ENCODE peak calls at places on chromosomes 7 and 10, in seven cellular contexts. One of them, this sample, is unnamed.

GRCh38 chr10:91603931-91604331 is 28.9 kb downstream of the PPP1R3C start:
- DNase-seq in breast epithelium: no peak
- DNase-seq in GM10248: no peak
- DNase-seq in foreskin fibroblast: no peak
- DNase-seq in bronchial epithelial cell: peak
- DNase-seq in H9: no peak
- DNase-seq in HFFc6: no peak
- DNase-seq in this sample: no peak

GRCh38 chr10:125096371-125096770 is 64.0 kb downstream of the CTBP2 start:
- DNase-seq in H9: no peak
- DNase-seq in HFFc6: no peak
- DNase-seq in GM10248: no peak
- DNase-seq in bronchial epithelial cell: peak
- DNase-seq in foreskin fibroblast: no peak
- DNase-seq in breast epithelium: no peak
- DNase-seq in this sample: no peak

GRCh38 chr10:33155720-33156638 is 178.5 kb downstream of the NRP1 start:
- DNase-seq in GM10248: peak
- DNase-seq in foreskin fibroblast: peak
- DNase-seq in HFFc6: peak
- DNase-seq in H9: no peak
- DNase-seq in breast epithelium: no peak
- DNase-seq in bronchial epithelial cell: peak
- DNase-seq in this sample: no peak

GRCh38 chr10:116817178-116817577 is 32.1 kb upstream of the ENO4 start:
- DNase-seq in foreskin fibroblast: no peak
- DNase-seq in H9: no peak
- DNase-seq in bronchial epithelial cell: no peak
- DNase-seq in HFFc6: no peak
- DNase-seq in breast epithelium: no peak
- DNase-seq in GM10248: no peak
- DNase-seq in this sample: no peak

GRCh38 chr10:52499281-52499680 is 185.2 kb downstream of the DKK1 start:
- DNase-seq in foreskin fibroblast: no peak
- DNase-seq in breast epithelium: no peak
- DNase-seq in HFFc6: no peak
- DNase-seq in GM10248: no peak
- DNase-seq in H9: no peak
- DNase-seq in bronchial epithelial cell: no peak
- DNase-seq in this sample: no peak

GRCh38 chr7:149787428-149788299 is 14.3 kb upstream of the ZNF467 start:
- DNase-seq in GM10248: no peak
- DNase-seq in H9: peak
- DNase-seq in breast epithelium: no peak
- DNase-seq in foreskin fibroblast: no peak
- DNase-seq in bronchial epithelial cell: no peak
- DNase-seq in HFFc6: peak
- DNase-seq in this sample: no peak

GRCh38 chr7:80588591-80588990 is 49.9 kb upstream of the CD36 start:
- DNase-seq in bronchial epithelial cell: no peak
- DNase-seq in GM10248: no peak
- DNase-seq in foreskin fibroblast: peak
- DNase-seq in H9: no peak
- DNase-seq in breast epithelium: no peak
- DNase-seq in HFFc6: no peak
- DNase-seq in this sample: no peak

GRCh38 chr7:135678612-135679575 is 16.6 kb downstream of the STMP1 start:
- DNase-seq in bronchial epithelial cell: peak
- DNase-seq in breast epithelium: no peak
- DNase-seq in GM10248: no peak
- DNase-seq in foreskin fibroblast: no peak
- DNase-seq in H9: no peak
- DNase-seq in HFFc6: peak
- DNase-seq in this sample: no peak

GRCh38 chr10:56178210-56178609 is 182.8 kb downstream of the ZWINT start:
- DNase-seq in GM10248: no peak
- DNase-seq in H9: no peak
- DNase-seq in HFFc6: no peak
- DNase-seq in bronchial epithelial cell: peak
- DNase-seq in foreskin fibroblast: no peak
- DNase-seq in breast epithelium: no peak
- DNase-seq in this sample: no peak

GRCh38 chr10:95729323-95730055 is 26.5 kb upstream of the ENTPD1 start:
- DNase-seq in HFFc6: no peak
- DNase-seq in GM10248: no peak
- DNase-seq in foreskin fibroblast: no peak
- DNase-seq in bronchial epithelial cell: no peak
- DNase-seq in H9: no peak
- DNase-seq in breast epithelium: no peak
- DNase-seq in this sample: no peak

GRCh38 chr10:114953047-114953446 is 15.1 kb downstream of the TRUB1 start:
- DNase-seq in HFFc6: no peak
- DNase-seq in breast epithelium: no peak
- DNase-seq in H9: no peak
- DNase-seq in bronchial epithelial cell: no peak
- DNase-seq in foreskin fibroblast: no peak
- DNase-seq in GM10248: peak
- DNase-seq in this sample: no peak

GRCh38 chr10:128275405-128275804 is 149.2 kb upstream of the MKI67 start:
- DNase-seq in HFFc6: no peak
- DNase-seq in breast epithelium: no peak
- DNase-seq in foreskin fibroblast: no peak
- DNase-seq in GM10248: no peak
- DNase-seq in bronchial epithelial cell: no peak
- DNase-seq in H9: no peak
- DNase-seq in this sample: no peak

GRCh38 chr7:20217193-20217948 is at the start of gene MACC1:
- DNase-seq in H9: peak
- DNase-seq in foreskin fibroblast: no peak
- DNase-seq in GM10248: peak
- DNase-seq in bronchial epithelial cell: peak
- DNase-seq in breast epithelium: peak
- DNase-seq in HFFc6: no peak
- DNase-seq in this sample: peak

GRCh38 chr10:1205450-1206030 is 149.4 kb downstream of the WDR37 start:
- DNase-seq in HFFc6: no peak
- DNase-seq in GM10248: no peak
- DNase-seq in breast epithelium: no peak
- DNase-seq in bronchial epithelial cell: no peak
- DNase-seq in H9: peak
- DNase-seq in foreskin fibroblast: no peak
- DNase-seq in this sample: no peak

GRCh38 chr10:108384378-108384777 is 1219.9 kb upstream of the SORCS1 start:
- DNase-seq in H9: no peak
- DNase-seq in GM10248: no peak
- DNase-seq in HFFc6: no peak
- DNase-seq in breast epithelium: no peak
- DNase-seq in bronchial epithelial cell: no peak
- DNase-seq in foreskin fibroblast: no peak
- DNase-seq in this sample: no peak

GRCh38 chr7:111459065-111459756 is 103.1 kb downstream of the IMMP2L start:
- DNase-seq in foreskin fibroblast: no peak
- DNase-seq in HFFc6: no peak
- DNase-seq in breast epithelium: no peak
- DNase-seq in GM10248: no peak
- DNase-seq in bronchial epithelial cell: no peak
- DNase-seq in H9: no peak
- DNase-seq in this sample: no peak

GRCh38 chr7:111460695-111461094 is 101.6 kb downstream of the IMMP2L start:
- DNase-seq in GM10248: no peak
- DNase-seq in foreskin fibroblast: no peak
- DNase-seq in breast epithelium: no peak
- DNase-seq in HFFc6: no peak
- DNase-seq in bronchial epithelial cell: no peak
- DNase-seq in H9: no peak
- DNase-seq in this sample: no peak

GRCh38 chr7:111459757-111460280 is 102.5 kb downstream of the IMMP2L start:
- DNase-seq in breast epithelium: no peak
- DNase-seq in bronchial epithelial cell: no peak
- DNase-seq in HFFc6: no peak
- DNase-seq in GM10248: no peak
- DNase-seq in H9: no peak
- DNase-seq in foreskin fibroblast: no peak
- DNase-seq in this sample: no peak
- TF ChIP-seq CTCF in breast epithelium: no peak
- TF ChIP-seq CTCF in bronchial epithelial cell: no peak
- TF ChIP-seq CTCF in HFFc6: no peak
- TF ChIP-seq CTCF in GM10248: no peak
- TF ChIP-seq CTCF in H9: no peak
- TF ChIP-seq CTCF in foreskin fibroblast: no peak
- TF ChIP-seq CTCF in this sample: no peak

DNA sequence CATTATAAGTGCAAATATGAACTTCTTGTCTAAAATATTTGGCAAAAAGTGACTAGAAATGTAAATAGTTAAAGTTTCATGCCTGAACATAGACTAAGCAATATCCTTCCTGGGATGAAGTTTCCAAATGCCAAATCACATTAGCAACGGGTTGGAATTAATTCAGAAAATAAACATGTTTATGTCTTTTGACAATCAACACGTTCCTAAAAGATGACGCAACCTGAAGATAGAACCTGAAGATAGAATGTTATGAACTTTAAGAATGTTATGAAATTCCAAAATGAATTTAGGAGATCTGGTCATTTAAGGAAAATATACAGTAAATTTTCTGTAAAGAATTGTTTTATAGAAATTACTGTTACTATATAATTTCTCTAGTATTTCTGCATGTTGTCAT is 9.2 kb downstream of the LAMB4 start:
- DNase-seq in HFFc6: no peak
- DNase-seq in H9: no peak
- DNase-seq in bronchial epithelial cell: peak
- DNase-seq in GM10248: no peak
- DNase-seq in foreskin fibroblast: no peak
- DNase-seq in breast epithelium: no peak
- DNase-seq in this sample: no peak
- TF ChIP-seq CTCF in HFFc6: no peak
- TF ChIP-seq CTCF in H9: no peak
- TF ChIP-seq CTCF in bronchial epithelial cell: no peak
- TF ChIP-seq CTCF in GM10248: no peak
- TF ChIP-seq CTCF in foreskin fibroblast: no peak
- TF ChIP-seq CTCF in breast epithelium: no peak
- TF ChIP-seq CTCF in this sample: no peak

GRCh38 chr7:27936244-27937102 is 196.5 kb downstream of the TAX1BP1 start:
- DNase-seq in breast epithelium: no peak
- DNase-seq in GM10248: no peak
- DNase-seq in HFFc6: no peak
- DNase-seq in bronchial epithelial cell: no peak
- DNase-seq in H9: no peak
- DNase-seq in foreskin fibroblast: no peak
- DNase-seq in this sample: no peak

GRCh38 chr7:27930910-27931476 is 191.0 kb downstream of the TAX1BP1 start:
- DNase-seq in breast epithelium: no peak
- DNase-seq in HFFc6: no peak
- DNase-seq in foreskin fibroblast: no peak
- DNase-seq in bronchial epithelial cell: no peak
- DNase-seq in H9: no peak
- DNase-seq in GM10248: no peak
- DNase-seq in this sample: no peak

GRCh38 chr7:27929127-27929526 is 189.2 kb downstream of the TAX1BP1 start:
- DNase-seq in breast epithelium: no peak
- DNase-seq in GM10248: no peak
- DNase-seq in foreskin fibroblast: no peak
- DNase-seq in HFFc6: no peak
- DNase-seq in H9: no peak
- DNase-seq in bronchial epithelial cell: no peak
- DNase-seq in this sample: no peak

GRCh38 chr7:27928001-27928400 is 188.0 kb downstream of the TAX1BP1 start:
- DNase-seq in bronchial epithelial cell: no peak
- DNase-seq in HFFc6: no peak
- DNase-seq in H9: no peak
- DNase-seq in foreskin fibroblast: no peak
- DNase-seq in GM10248: no peak
- DNase-seq in breast epithelium: no peak
- DNase-seq in this sample: no peak

DNA sequence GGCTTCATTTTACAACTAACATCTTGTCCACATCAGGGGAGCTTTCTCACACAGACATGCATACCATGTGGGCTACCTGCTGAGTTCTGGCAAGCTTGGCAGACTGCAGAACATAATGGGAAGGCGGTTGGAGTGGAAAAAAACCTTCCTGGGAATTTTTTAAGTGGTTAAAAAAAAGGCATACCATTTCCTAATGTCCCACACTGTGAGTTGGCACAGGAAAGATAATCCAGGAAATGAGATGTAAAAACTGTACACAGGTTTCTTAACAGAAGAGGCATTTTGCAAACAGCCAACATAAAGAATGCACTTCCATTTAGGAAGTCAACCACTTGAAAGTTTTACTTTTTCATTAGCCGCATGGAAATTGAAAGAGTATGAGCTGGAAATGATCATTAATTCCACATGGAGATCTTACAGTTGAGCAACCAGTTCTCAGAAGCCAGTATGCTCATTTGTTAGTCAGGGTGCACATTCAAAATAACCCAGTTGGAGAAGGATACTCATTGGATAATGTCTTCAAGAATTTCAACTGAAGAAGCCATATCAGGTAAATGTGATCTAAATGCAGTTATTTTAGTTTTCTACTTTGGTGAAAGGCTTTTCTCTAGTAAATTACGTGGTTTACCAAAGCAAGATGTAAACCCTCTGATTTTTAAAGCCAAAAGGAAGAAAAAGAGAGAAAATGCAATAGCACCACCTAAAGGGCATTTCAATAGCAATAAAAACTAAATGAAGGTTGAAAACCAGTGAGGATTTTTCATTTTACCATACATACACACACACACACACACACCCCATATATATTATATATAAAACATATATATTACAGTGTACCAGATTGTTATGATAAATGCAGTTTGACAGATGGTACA is 194.0 kb downstream of the TAX1BP1 start:
- DNase-seq in foreskin fibroblast: peak
- DNase-seq in HFFc6: peak
- DNase-seq in breast epithelium: no peak
- DNase-seq in bronchial epithelial cell: no peak
- DNase-seq in H9: no peak
- DNase-seq in GM10248: no peak
- DNase-seq in this sample: no peak
- TF ChIP-seq CTCF in foreskin fibroblast: peak
- TF ChIP-seq CTCF in HFFc6: peak
- TF ChIP-seq CTCF in breast epithelium: no peak
- TF ChIP-seq CTCF in bronchial epithelial cell: no peak
- TF ChIP-seq CTCF in H9: peak
- TF ChIP-seq CTCF in GM10248: peak
- TF ChIP-seq CTCF in this sample: no peak

DNA sequence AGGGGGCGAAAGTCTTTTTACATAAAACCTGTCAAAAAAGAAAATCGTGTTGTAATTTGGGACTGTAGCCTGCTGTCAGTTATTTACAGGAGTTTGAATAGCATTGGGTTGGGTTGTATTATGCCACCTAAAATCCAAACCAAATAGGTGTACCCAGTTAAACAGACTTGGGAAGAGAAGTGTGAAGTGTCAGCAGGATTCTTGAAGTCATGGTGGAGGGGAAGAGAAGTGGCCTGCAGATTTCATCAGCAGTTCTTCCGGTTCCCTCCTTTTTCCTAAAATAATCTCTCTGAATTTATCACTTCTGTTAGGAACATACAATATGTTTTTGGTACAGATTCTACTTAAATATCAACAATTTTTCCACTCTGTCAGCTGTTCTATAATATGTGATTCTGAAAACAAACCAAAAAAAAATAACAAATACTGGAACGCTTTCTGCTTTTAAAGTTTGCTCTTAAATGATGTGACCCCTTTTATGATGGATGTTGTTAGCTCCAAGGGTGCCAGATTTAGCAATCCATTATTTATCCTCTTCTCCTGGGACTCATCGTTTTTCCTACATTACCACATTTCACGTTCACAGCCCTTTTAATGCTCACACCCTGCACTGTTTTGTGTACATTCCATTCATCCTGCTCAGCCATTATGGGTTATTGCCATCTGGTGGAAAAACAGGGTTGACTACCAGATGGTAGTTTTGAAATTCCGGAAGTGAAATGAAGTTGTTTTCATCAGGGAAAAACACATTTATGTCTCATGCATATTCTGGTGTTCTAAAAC is 18.7 kb upstream of the ARHGAP12 start:
- DNase-seq in breast epithelium: no peak
- DNase-seq in H9: no peak
- DNase-seq in HFFc6: peak
- DNase-seq in bronchial epithelial cell: peak
- DNase-seq in foreskin fibroblast: peak
- DNase-seq in GM10248: peak
- DNase-seq in this sample: no peak
- TF ChIP-seq CTCF in breast epithelium: no peak
- TF ChIP-seq CTCF in H9: no peak
- TF ChIP-seq CTCF in HFFc6: peak
- TF ChIP-seq CTCF in bronchial epithelial cell: peak
- TF ChIP-seq CTCF in foreskin fibroblast: no peak
- TF ChIP-seq CTCF in GM10248: no peak
- TF ChIP-seq CTCF in this sample: no peak

This sample was measured in activated B cell treated with CpG ODN at 0.5 μM for 24 hours.